ENCODE peak calls at places on chromosomes 6 and 20, in five cellular contexts. Q, A, U, C and M are unnamed samples.

GRCh38 chr6:115302731-115303130 is 758.0 kb downstream of the FRK start:
- DNase-seq in Q (no peak), A (no peak), U (no peak), C (no peak), M (no peak)

GRCh38 chr20:10430000-10430466 is 4.0 kb downstream of the MKKS start:
- DNase-seq in Q (no peak), A (no peak), U (no peak), C (no peak), M (no peak)

GRCh38 chr6:101741474-101742171 is 348.1 kb downstream of the GRIK2 start:
- DNase-seq in Q (no peak), A (no peak), U (no peak), C (no peak), M (no peak)

GRCh38 chr20:64119301-64119680 is 11.9 kb upstream of the NPBWR2 start:
- DNase-seq in Q (no peak), A (no peak), U (no peak), C (no peak), M (no peak)

GRCh38 chr6:166307082-166307980 is 861 bp downstream of the PRR18 start:
- DNase-seq in Q (peak), A (no peak), U (no peak), C (peak), M (no peak)

GRCh38 chr6:34248198-34248726 is 544 bp downstream of the SMIM29 start:
- DNase-seq in Q (no peak), A (peak), U (no peak), C (no peak), M (no peak)

GRCh38 chr20:5822569-5822968 is 72.4 kb downstream of the SHLD1 start:
- DNase-seq in Q (no peak), A (no peak), U (no peak), C (no peak), M (no peak)

GRCh38 chr20:32626859-32627636 is 41.9 kb upstream of the NOL4L start:
- DNase-seq in Q (no peak), A (no peak), U (peak), C (peak), M (peak)

GRCh38 chr6:158398252-158399024 is 86.2 kb downstream of the TULP4 start:
- DNase-seq in Q (no peak), A (no peak), U (no peak), C (no peak), M (no peak)

GRCh38 chr20:60071965-60072364 is 113.7 kb downstream of the CDH26 start:
- DNase-seq in Q (no peak), A (no peak), U (no peak), C (no peak), M (no peak)

DNA sequence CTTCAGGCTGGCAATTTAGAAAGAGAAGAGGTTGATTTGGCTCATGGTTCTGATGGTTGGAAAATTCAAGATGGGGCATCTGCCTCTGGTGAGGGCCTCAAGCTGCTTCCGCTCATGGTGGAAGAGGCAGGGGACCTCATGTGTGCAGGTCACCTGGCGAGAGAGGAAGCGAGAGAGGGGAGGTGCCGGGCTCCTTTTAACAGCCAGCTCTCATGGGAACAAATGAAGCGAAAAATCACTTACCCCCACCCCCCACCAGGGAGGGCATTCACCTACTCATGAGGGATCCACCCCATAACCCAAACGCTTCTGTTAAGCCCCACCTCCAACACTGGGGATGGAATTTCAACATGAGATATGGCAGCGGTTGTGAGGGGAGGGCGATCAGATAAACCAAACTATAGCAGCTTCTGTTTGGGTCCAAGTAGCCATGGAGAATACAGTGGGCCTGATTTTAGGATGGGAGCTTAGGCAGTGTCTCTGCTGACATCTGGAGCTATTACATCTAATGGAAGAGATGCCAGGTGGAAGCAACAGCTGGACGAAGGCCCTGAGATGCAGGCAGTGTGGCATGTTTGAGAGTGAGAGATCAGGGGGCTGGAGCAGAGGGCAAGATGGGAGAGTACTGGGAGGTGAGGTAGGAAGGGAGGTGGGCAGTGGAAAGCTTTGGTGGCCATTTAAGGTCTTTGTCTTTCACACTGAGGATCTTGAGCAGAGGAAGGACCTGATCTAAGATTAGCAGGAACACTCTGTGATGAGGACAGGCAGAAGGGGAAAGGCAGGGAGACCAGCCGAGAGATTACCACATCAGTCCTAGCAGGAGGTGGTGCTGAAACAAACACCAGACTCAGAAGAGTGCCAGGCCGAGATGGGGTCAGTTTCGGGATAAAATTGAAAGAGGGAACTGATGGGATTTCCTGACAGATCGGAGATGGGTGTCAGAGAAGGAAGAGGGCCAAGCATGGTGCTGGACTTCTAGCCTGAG is 161.8 kb downstream of the NFATC2 start:
- DNase-seq in Q (no peak), A (no peak), U (no peak), C (no peak), M (no peak)
- H3K27ac ChIP-seq in Q (no peak), A (no peak), U (no peak), C (no peak), M (no peak)

GRCh38 chr6:148890605-148891004 is 143.8 kb downstream of the UST start:
- DNase-seq in Q (no peak), A (no peak), U (no peak), C (no peak), M (no peak)
- H3K27ac ChIP-seq in Q (no peak), A (no peak), U (no peak), C (no peak), M (no peak)

DNA sequence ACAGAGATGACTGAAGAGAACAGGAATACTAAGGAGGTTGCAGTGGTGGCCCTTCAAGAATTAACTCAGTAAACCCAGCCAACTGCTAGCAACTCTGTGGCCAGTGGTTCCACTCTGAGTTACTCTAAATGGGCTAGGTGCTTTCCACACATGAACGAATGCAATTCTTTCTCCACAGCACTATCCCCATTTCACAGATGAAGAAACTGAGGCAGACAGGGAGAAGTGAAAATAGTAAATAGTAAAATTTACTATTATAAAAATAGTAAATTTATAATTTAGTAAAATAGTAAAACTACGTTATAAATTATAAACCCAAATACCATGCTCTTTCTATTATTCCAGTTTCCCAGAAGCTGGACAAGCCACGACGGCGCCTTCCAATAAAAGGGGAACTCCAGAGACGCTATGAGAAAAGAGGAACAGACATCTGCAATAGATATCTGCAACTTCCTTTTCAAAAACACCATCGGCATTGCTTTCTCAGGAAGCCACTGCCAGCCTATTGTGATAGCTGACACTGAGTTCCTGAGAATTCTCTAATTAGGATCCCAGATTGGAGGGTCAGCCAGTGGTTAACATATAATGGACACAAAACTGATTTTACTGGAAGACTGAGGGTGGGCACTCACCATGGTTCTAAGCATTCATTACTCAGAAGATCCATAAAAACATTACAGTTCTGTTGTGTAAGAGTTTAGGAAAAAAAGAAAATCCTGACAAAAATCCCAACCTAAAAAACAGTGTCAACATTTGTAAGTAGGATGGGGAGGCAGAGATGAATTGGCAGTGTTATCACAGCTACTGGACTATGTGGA is 16.2 kb downstream of the FKBP1A start:
- DNase-seq in Q (no peak), A (no peak), U (no peak), C (no peak), M (no peak)
- H3K27ac ChIP-seq in Q (no peak), A (peak), U (no peak), C (no peak), M (no peak)

DNA sequence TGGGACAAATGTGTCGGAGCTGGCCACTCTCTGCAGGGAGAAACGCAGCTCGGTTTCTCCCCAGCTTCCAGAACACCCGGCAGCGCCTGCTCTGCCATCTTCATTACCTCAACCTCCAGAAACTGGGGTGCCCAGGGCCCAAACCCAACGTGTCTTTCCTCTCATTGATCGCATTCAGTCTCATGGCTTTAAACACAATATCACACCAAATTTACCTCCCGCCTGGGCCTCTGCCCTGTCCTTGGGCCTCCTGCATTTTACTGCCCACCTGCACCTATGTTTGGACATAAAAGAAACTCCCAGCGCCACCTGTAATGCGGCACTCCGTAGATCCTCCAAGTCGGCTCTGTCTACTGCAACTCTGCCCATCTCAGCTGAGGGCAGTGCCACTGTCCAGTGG is 22.2 kb downstream of the SERPINB6 start:
- DNase-seq in Q (no peak), A (no peak), U (no peak), C (no peak), M (no peak)
- H3K27ac ChIP-seq in Q (no peak), A (no peak), U (no peak), C (no peak), M (no peak)

DNA sequence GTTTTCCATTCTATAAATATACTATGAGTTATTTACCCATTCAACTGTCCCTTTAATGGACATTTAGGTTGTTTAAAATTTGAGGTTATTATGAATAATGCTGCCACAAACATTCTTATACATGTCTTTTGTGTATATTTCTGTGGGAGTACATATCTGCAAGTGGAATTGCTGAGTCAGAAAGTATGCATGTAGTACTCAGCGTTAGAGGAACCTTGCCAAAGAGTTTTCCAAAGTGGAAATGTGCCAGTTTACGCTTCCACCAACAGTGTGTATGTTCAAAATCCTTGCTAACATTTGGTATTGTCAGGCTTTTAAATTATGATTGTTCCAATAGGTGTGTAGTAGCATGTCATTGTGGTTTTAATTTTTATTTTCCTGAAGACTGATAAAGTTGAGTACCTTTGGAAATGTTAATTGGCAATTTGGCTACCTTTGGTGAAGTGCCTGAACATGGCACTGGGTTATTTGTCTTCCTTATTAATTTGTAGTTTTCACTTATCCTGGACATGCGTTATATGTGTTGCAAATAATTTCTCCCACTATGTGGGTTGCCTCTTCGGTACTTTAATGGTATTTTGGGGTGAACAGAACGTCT is 341.2 kb downstream of the CD83 start:
- DNase-seq in Q (no peak), A (no peak), U (no peak), C (no peak), M (no peak)
- H3K27ac ChIP-seq in Q (no peak), A (no peak), U (no peak), C (no peak), M (no peak)

DNA sequence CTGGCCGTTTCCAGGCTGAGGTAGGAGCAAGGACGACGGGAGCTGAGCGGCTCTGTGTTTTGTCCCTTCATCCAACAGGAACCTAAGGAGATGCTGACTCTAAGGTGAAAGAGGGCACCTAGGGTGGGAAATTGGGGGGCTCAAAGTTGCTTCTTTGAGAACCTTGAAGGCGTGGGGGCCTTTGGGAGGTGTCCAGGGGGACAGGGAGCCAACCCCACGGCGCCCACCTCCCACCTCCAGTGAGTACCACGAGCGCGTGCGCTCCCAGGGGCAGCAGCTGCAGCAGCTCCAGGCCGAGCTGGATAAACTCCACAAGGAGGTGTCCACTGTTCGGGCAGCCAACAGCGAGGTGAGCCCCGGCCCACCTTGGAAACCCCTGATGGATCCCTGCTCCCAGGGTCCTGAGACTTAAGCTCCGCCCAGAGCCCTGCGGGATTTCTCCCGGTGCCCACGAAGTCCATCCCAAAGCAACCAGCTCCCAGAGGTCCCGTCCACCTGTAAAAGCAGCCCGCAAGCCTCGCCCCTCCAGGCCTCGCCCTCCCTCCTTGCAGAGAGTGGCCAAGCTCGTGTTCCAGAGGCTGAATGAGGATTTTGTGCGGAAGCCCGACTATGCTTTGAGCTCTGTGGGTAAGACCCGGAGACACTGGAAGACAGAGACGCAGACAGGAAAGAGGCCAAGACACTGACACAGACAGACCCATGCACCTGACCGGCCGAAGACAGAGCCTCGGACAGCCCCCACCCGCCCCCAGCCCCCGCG is 2.9 kb downstream of the SPAG4 start:
- DNase-seq in Q (no peak), A (peak), U (no peak), C (no peak), M (no peak)
- H3K27ac ChIP-seq in Q (no peak), A (no peak), U (no peak), C (no peak), M (no peak)

GRCh38 chr6:149468179-149468578 is 16.6 kb downstream of the ZC3H12D start:
- DNase-seq in Q (no peak), A (no peak), U (no peak), C (no peak), M (no peak)
- H3K27ac ChIP-seq in Q (no peak), A (no peak), U (no peak), C (no peak), M (no peak)

GRCh38 chr6:132853059-132853458 is 38.7 kb downstream of the RPS12 start:
- DNase-seq in Q (no peak), A (no peak), U (no peak), C (no peak), M (no peak)
- H3K27ac ChIP-seq in Q (no peak), A (no peak), U (no peak), C (no peak), M (no peak)

DNA sequence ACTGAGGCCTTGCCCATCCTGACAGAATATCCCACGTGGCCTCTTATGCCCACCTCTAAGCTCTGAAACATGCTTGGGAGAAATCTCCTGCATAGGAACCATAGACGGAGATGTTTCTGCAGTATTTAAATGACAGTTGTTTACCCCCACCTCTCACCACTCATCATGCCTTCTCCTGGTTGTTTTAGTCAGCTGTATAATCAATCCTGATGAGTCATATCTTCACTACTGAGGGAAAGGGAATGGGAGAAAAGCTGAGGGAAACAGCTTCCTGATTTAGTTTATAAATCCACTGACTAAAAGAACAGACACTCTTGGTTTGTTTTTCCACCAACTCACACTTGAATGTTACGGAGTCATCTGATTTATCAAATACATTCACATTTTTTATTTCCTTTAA is 113.2 kb upstream of the TENT5A start:
- DNase-seq in Q (no peak), A (no peak), U (no peak), C (no peak), M (no peak)
- H3K27ac ChIP-seq in Q (no peak), A (no peak), U (no peak), C (no peak), M (no peak)